ENCODE peak calls at places on chromosome 1, in eight cellular contexts. K is OCI-LY7, G is fibroblast of lung, T is WTC11, Z is IMR-90, R is Peyer's patch, I is lung, V is AG10803. E is an unnamed sample.

GRCh38 chr1:211800925-211801607 is 29.5 kb downstream of the LPGAT1 start:
- DNase-seq in V (no peak), K (no peak), T (no peak), R (no peak), Z (no peak), I (no peak), G (no peak), E (no peak)

GRCh38 chr1:42941640-42942330 is 16.9 kb downstream of the SLC2A1 start:
- DNase-seq in I (peak), V (peak), Z (peak), R (peak), T (no peak), K (no peak), G (peak), E (no peak)

GRCh38 chr1:231774719-231775322 is 148.2 kb downstream of the DISC1 start:
- DNase-seq in R (no peak), I (no peak), K (no peak), T (no peak), V (peak), G (no peak), Z (no peak), E (no peak)

GRCh38 chr1:169892176-169892818 is 1.4 kb downstream of the SCYL3 start:
- DNase-seq in R (no peak), T (no peak), G (no peak), V (no peak), K (no peak), Z (no peak), I (no peak), E (no peak)

GRCh38 chr1:22721122-22721873 is 10.7 kb downstream of the EPHB2 start:
- DNase-seq in Z (no peak), V (peak), G (no peak), K (no peak), R (no peak), I (no peak), T (no peak), E (no peak)

GRCh38 chr1:192263436-192263835 is 53.4 kb upstream of the RGS21 start:
- DNase-seq in R (no peak), Z (peak), V (peak), K (no peak), I (no peak), T (no peak), G (peak), E (no peak)

GRCh38 chr1:62905309-62905708 is 121.4 kb downstream of the ATG4C start:
- DNase-seq in K (no peak), G (no peak), Z (no peak), I (no peak), R (no peak), V (no peak), T (no peak), E (no peak)

GRCh38 chr1:53292690-53293089 is 35.2 kb downstream of the LRP8 start:
- DNase-seq in V (no peak), T (no peak), Z (no peak), G (no peak), I (no peak), R (no peak), K (peak), E (no peak)

GRCh38 chr1:7401814-7402547 is 369.1 kb upstream of the VAMP3 start:
- DNase-seq in K (no peak), T (no peak), G (peak), R (peak), V (peak), I (peak), Z (peak), E (no peak)

GRCh38 chr1:222754386-222755139 is 17.6 kb downstream of the FAM177B start:
- DNase-seq in G (peak), K (no peak), T (no peak), I (no peak), V (peak), R (no peak), Z (peak), E (no peak)

GRCh38 chr1:211377539-211378461 is 51.2 kb downstream of the TRAF5 start:
- DNase-seq in T (no peak), K (no peak), R (no peak), Z (no peak), V (peak), G (no peak), I (no peak), E (no peak)

GRCh38 chr1:200960948-200961340 is 62.6 kb downstream of the KIF21B start:
- DNase-seq in V (no peak), G (no peak), I (no peak), K (peak), R (peak), T (no peak), Z (no peak), E (no peak)

GRCh38 chr1:3167255-3167654 is 98.3 kb downstream of the PRDM16 start:
- DNase-seq in T (no peak), K (no peak), G (no peak), V (no peak), R (no peak), I (no peak), Z (no peak), E (no peak)

GRCh38 chr1:78432016-78432415 is 58.8 kb upstream of the PTGFR start:
- DNase-seq in G (no peak), R (no peak), T (no peak), K (no peak), Z (no peak), I (no peak), V (peak), E (no peak)

GRCh38 chr1:29033829-29034466 is 89.8 kb downstream of the TMEM200B start:
- DNase-seq in I (no peak), G (peak), V (peak), Z (peak), T (no peak), R (no peak), K (peak), E (no peak)

GRCh38 chr1:13587256-13588030 is 3.8 kb downstream of the PDPN start:
- DNase-seq in R (no peak), I (no peak), Z (no peak), K (no peak), T (no peak), G (peak), V (peak), E (no peak)

GRCh38 chr1:35085421-35085820 is 6.2 kb downstream of the ZMYM1 start:
- DNase-seq in T (no peak), Z (no peak), V (peak), I (no peak), R (no peak), G (peak), K (no peak), E (no peak)

GRCh38 chr1:156476501-156477298 is 23.9 kb downstream of the MEF2D start:
- DNase-seq in V (peak), G (peak), I (no peak), T (no peak), Z (peak), K (no peak), R (no peak), E (no peak)

GRCh38 chr1:33272509-33272908 is 16.2 kb downstream of the ZNF362 start:
- DNase-seq in T (no peak), V (no peak), R (no peak), K (no peak), G (no peak), I (no peak), Z (no peak), E (no peak)

GRCh38 chr1:163412216-163412615 is 90.5 kb downstream of the NUF2 start:
- DNase-seq in K (no peak), T (no peak), I (no peak), V (no peak), G (no peak), R (no peak), Z (no peak), E (no peak)
- TF ChIP-seq CTCF in K (no peak), T (no peak), I (no peak), V (no peak), G (no peak), R (no peak), Z (no peak), E (no peak)

GRCh38 chr1:219927956-219928790 is at the start of gene SLC30A10:
- DNase-seq in G (peak), R (peak), K (no peak), T (peak), V (no peak), I (no peak), Z (no peak), E (no peak)
- TF ChIP-seq CTCF in G (no peak), R (no peak), K (no peak), T (no peak), V (no peak), I (no peak), Z (no peak), E (no peak)

GRCh38 chr1:244313346-244313745 is 138.4 kb downstream of the ADSS2 start:
- DNase-seq in Z (no peak), V (peak), T (no peak), I (peak), K (no peak), G (no peak), R (no peak), E (no peak)

GRCh38 chr1:244316986-244317655 is 134.6 kb downstream of the ADSS2 start:
- DNase-seq in G (no peak), K (no peak), V (no peak), R (no peak), I (peak), T (no peak), Z (no peak), E (no peak)

GRCh38 chr1:244316407-244316806 is 135.3 kb downstream of the ADSS2 start:
- DNase-seq in K (no peak), R (no peak), V (peak), Z (peak), I (peak), G (peak), T (no peak), E (no peak)

GRCh38 chr1:244315996-244316395 is 135.7 kb downstream of the ADSS2 start:
- DNase-seq in T (no peak), Z (no peak), G (no peak), V (no peak), K (no peak), I (peak), R (no peak), E (no peak)

GRCh38 chr1:244314921-244315544 is 136.7 kb downstream of the ADSS2 start:
- DNase-seq in K (no peak), G (no peak), I (no peak), T (no peak), V (no peak), R (no peak), Z (peak), E (no peak)
- TF ChIP-seq CTCF in K (no peak), G (no peak), I (no peak), T (no peak), V (no peak), R (no peak), Z (no peak), E (no peak)

GRCh38 chr1:39507230-39507928 is 15.9 kb downstream of the BMP8A start:
- DNase-seq in Z (no peak), G (no peak), K (peak), V (no peak), I (no peak), T (peak), R (no peak), E (no peak)
- TF ChIP-seq CTCF in Z (peak), G (peak), K (peak), V (peak), I (no peak), T (no peak), R (peak), E (no peak)

DNA sequence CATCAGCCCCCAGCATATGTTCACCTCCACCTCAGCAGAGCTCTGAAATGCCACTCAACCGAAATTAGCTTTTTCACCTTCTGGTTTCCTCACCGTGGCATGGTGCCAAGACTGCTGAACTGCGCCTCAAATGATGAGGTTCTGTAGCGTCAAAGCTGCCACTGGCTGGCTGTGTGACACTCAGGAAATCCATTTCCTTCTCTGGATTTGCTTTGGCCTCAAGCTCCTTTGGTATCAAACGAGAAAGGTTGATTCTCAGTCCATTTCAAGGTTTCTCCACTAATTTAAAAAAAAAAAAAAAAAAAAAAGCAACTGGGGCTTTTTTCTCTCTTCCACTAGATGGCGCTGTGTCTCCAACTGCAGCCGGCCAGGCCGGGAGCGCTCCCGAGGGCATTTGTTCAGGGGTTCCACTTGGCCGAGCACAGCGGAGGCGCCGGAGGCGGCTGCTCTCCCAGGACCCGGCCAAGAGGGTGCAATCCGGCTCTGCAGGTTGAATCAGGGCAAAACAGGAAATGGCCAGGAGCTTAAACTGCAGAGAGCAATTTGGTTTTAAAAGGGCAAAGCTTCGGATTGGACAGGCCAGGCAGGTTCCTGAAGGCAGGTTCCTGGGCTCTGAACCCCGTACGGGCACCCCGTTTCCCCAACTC is 26.5 kb upstream of the PLA2G2C start:
- DNase-seq in Z (peak), V (peak), I (peak), G (peak), K (peak), T (peak), R (peak), E (peak)
- TF ChIP-seq CTCF in Z (peak), V (peak), I (peak), G (peak), K (peak), T (peak), R (peak), E (peak)

GRCh38 chr1:162042361-162042760 is 18.7 kb upstream of the OLFML2B start:
- DNase-seq in Z (no peak), R (no peak), K (no peak), G (no peak), T (no peak), I (no peak), V (no peak), E (no peak)

GRCh38 chr1:162040657-162041056 is 17.0 kb upstream of the OLFML2B start:
- DNase-seq in K (peak), I (no peak), Z (peak), V (peak), R (no peak), T (no peak), G (peak), E (no peak)

GRCh38 chr1:162036156-162036555 is 12.5 kb upstream of the OLFML2B start:
- DNase-seq in K (no peak), R (no peak), Z (no peak), T (no peak), I (no peak), G (peak), V (peak), E (no peak)

GRCh38 chr1:162035241-162035640 is 11.6 kb upstream of the OLFML2B start:
- DNase-seq in R (no peak), K (no peak), I (no peak), V (no peak), G (peak), Z (no peak), T (no peak), E (no peak)

DNA sequence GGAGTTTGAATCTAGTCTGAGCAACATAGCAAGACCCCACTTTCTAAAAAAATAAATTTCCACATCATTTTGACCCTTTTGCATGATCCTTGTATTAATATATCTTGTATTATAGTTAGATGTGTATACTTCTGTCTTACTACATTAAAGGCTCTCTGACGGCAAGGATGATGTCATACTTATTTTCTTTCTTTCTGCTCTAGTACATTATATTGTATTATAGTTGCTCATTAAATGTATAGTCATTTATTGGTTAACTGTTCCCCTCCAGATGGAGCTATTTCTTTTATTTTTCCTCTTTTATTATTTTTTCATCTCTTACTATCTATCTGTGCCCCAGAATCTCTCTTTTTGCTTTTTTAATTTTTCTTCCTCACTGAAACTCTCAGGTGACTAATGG is 15.0 kb upstream of the OLFML2B start:
- DNase-seq in V (no peak), Z (no peak), T (no peak), I (no peak), K (no peak), R (no peak), G (no peak), E (no peak)
- TF ChIP-seq CTCF in V (no peak), Z (no peak), T (no peak), I (no peak), K (no peak), R (no peak), G (no peak), E (no peak)

E was measured in natural killer cell.